ENCODE peak calls at places on chromosomes 16 and 17, in seven cellular contexts. One of them, this sample, is unnamed. For H3K27me3, the result is how much of the 10 kb centered on the place peaks cover.

GRCh38 chr17:67365762-67366192 is 600 bp downstream of the PSMD12 start:
- DNase-seq in prostate gland: no peak
- DNase-seq in stomach: no peak
- DNase-seq in testis: no peak
- DNase-seq in ovary: no peak
- DNase-seq in vagina: no peak
- DNase-seq in IMR-90: peak
- DNase-seq in this sample: no peak

GRCh38 chr16:67930678-67931211 is 917 bp downstream of the CTRL start:
- DNase-seq in prostate gland: no peak
- DNase-seq in stomach: no peak
- DNase-seq in testis: no peak
- DNase-seq in ovary: no peak
- DNase-seq in vagina: no peak
- DNase-seq in IMR-90: no peak
- DNase-seq in this sample: no peak

GRCh38 chr16:11280616-11281522 is at the start of gene PRM1:
- DNase-seq in prostate gland: no peak
- DNase-seq in stomach: no peak
- DNase-seq in testis: no peak
- DNase-seq in ovary: no peak
- DNase-seq in vagina: no peak
- DNase-seq in IMR-90: no peak
- DNase-seq in this sample: no peak

GRCh38 chr16:72858611-72859493 is 189.1 kb downstream of the ZFHX3 start:
- DNase-seq in prostate gland: no peak
- DNase-seq in stomach: no peak
- DNase-seq in testis: no peak
- DNase-seq in ovary: no peak
- DNase-seq in vagina: no peak
- DNase-seq in IMR-90: peak
- DNase-seq in this sample: no peak

GRCh38 chr17:57603978-57604377 is 141.1 kb downstream of the CCDC182 start:
- DNase-seq in prostate gland: peak
- DNase-seq in stomach: peak
- DNase-seq in testis: peak
- DNase-seq in ovary: no peak
- DNase-seq in vagina: no peak
- DNase-seq in IMR-90: no peak
- DNase-seq in this sample: peak

GRCh38 chr17:51434434-51435170 is 174.3 kb downstream of the UTP18 start:
- DNase-seq in prostate gland: no peak
- DNase-seq in stomach: no peak
- DNase-seq in testis: no peak
- DNase-seq in ovary: no peak
- DNase-seq in vagina: no peak
- DNase-seq in IMR-90: no peak
- DNase-seq in this sample: no peak

GRCh38 chr17:30188211-30188939 is 47.1 kb downstream of the SLC6A4 start:
- DNase-seq in prostate gland: no peak
- DNase-seq in stomach: no peak
- DNase-seq in testis: no peak
- DNase-seq in ovary: no peak
- DNase-seq in vagina: no peak
- DNase-seq in IMR-90: no peak
- DNase-seq in this sample: no peak

GRCh38 chr17:42387663-42388380 is 420 bp downstream of the STAT3 start:
- DNase-seq in prostate gland: peak
- DNase-seq in stomach: peak
- DNase-seq in testis: no peak
- DNase-seq in ovary: peak
- DNase-seq in vagina: no peak
- DNase-seq in IMR-90: no peak
- DNase-seq in this sample: peak

GRCh38 chr17:66959641-66960375 is 4.7 kb upstream of the CACNG4 start:
- DNase-seq in prostate gland: no peak
- DNase-seq in stomach: no peak
- DNase-seq in testis: no peak
- DNase-seq in ovary: no peak
- DNase-seq in vagina: no peak
- DNase-seq in IMR-90: no peak
- DNase-seq in this sample: no peak

GRCh38 chr16:4846503-4846900 is 586 bp downstream of the GLYR1 start:
- DNase-seq in prostate gland: peak
- DNase-seq in stomach: peak
- DNase-seq in testis: peak
- DNase-seq in ovary: peak
- DNase-seq in vagina: no peak
- DNase-seq in IMR-90: peak
- DNase-seq in this sample: peak

GRCh38 chr16:49491736-49492089 is 118.1 kb downstream of the C16orf78 start:
- DNase-seq in prostate gland: peak
- DNase-seq in stomach: no peak
- DNase-seq in testis: peak
- DNase-seq in ovary: peak
- DNase-seq in vagina: no peak
- DNase-seq in IMR-90: no peak
- DNase-seq in this sample: no peak

GRCh38 chr17:2926019-2926650 is 129.9 kb downstream of the RAP1GAP2 start:
- DNase-seq in prostate gland: no peak
- DNase-seq in stomach: no peak
- DNase-seq in testis: no peak
- DNase-seq in ovary: no peak
- DNase-seq in vagina: no peak
- DNase-seq in IMR-90: peak
- DNase-seq in this sample: no peak

GRCh38 chr16:46830417-46830901 is 521 bp downstream of the C16orf87 start:
- DNase-seq in prostate gland: peak
- DNase-seq in stomach: peak
- DNase-seq in testis: peak
- DNase-seq in ovary: peak
- DNase-seq in vagina: no peak
- DNase-seq in IMR-90: no peak
- DNase-seq in this sample: no peak

GRCh38 chr16:28504707-28505404 is 1.8 kb downstream of the IL27 start:
- DNase-seq in prostate gland: no peak
- DNase-seq in stomach: no peak
- DNase-seq in testis: no peak
- DNase-seq in ovary: no peak
- DNase-seq in vagina: no peak
- DNase-seq in IMR-90: no peak
- DNase-seq in this sample: no peak

GRCh38 chr17:15432807-15433547 is 34.4 kb downstream of the CDRT4 start:
- DNase-seq in prostate gland: no peak
- DNase-seq in stomach: no peak
- DNase-seq in testis: no peak
- DNase-seq in ovary: no peak
- DNase-seq in vagina: no peak
- DNase-seq in IMR-90: peak
- DNase-seq in this sample: no peak
- H3K27ac ChIP-seq in prostate gland: no peak
- H3K27ac ChIP-seq in stomach: peak
- H3K27ac ChIP-seq in testis: no peak
- H3K27ac ChIP-seq in ovary: no peak
- H3K27ac ChIP-seq in vagina: peak
- H3K27ac ChIP-seq in IMR-90: peak
- H3K27ac ChIP-seq in this sample: peak

GRCh38 chr16:1980770-1981087 is 540 bp downstream of the NOXO1 start:
- DNase-seq in prostate gland: no peak
- DNase-seq in stomach: no peak
- DNase-seq in testis: no peak
- DNase-seq in ovary: no peak
- DNase-seq in vagina: no peak
- DNase-seq in IMR-90: no peak
- DNase-seq in this sample: no peak

GRCh38 chr16:1981398-1981836 is at the start of gene NOXO1:
- DNase-seq in prostate gland: no peak
- DNase-seq in stomach: no peak
- DNase-seq in testis: no peak
- DNase-seq in ovary: no peak
- DNase-seq in vagina: no peak
- DNase-seq in IMR-90: no peak
- DNase-seq in this sample: no peak

GRCh38 chr16:1983053-1983543 is 895 bp upstream of the GFER start:
- DNase-seq in prostate gland: no peak
- DNase-seq in stomach: no peak
- DNase-seq in testis: no peak
- DNase-seq in ovary: no peak
- DNase-seq in vagina: no peak
- DNase-seq in IMR-90: no peak
- DNase-seq in this sample: no peak

GRCh38 chr16:1983544-1984346 is at the start of gene GFER:
- DNase-seq in prostate gland: peak
- DNase-seq in stomach: peak
- DNase-seq in testis: peak
- DNase-seq in ovary: peak
- DNase-seq in vagina: no peak
- DNase-seq in IMR-90: peak
- DNase-seq in this sample: peak

DNA sequence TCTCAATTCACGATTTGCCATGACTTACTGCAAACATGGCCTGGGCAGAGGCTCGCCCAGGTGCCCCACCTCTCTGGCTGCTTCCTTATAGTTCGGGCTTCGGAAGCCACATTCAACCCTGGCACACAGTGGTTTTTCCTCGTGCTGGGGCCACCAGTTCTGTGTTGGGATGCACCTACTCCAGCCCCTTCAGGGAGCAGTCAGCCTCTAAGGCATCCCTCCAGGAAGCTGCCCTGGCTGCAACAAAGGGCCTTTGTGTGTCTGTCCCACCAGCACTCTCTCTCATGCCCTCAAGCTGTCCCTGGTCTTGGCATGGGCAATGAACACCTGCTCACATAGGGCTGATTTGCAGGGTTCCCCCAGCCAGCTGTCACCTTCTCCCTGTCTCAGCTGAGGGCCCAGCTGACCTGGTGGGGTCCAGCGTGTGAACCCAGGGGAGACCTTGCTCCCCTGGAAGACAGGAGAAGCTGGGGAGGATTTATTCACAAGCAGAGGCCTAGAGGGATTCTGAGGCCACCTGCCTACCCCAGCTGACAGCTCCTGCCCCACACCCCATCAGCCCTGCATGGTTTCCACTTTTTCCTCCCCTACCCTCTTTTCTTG is 804 bp upstream of the NOXO1 start:
- DNase-seq in prostate gland: peak
- DNase-seq in stomach: no peak
- DNase-seq in testis: no peak
- DNase-seq in ovary: no peak
- DNase-seq in vagina: no peak
- DNase-seq in IMR-90: no peak
- DNase-seq in this sample: no peak
- TF ChIP-seq POLR2A in prostate gland: no peak
- TF ChIP-seq POLR2A in stomach: no peak
- TF ChIP-seq POLR2A in testis: no peak
- TF ChIP-seq POLR2A in ovary: no peak
- TF ChIP-seq POLR2A in vagina: no peak
- TF ChIP-seq POLR2A in IMR-90: no peak
- TF ChIP-seq POLR2A in this sample: no peak

GRCh38 chr17:73907601-73907910 is 263.3 kb upstream of the SDK2 start:
- DNase-seq in prostate gland: no peak
- DNase-seq in stomach: no peak
- DNase-seq in testis: no peak
- DNase-seq in ovary: no peak
- DNase-seq in vagina: no peak
- DNase-seq in IMR-90: no peak
- DNase-seq in this sample: no peak
- H3K27me3 ChIP-seq in prostate gland: under half
- H3K27me3 ChIP-seq in stomach: half or more
- H3K27me3 ChIP-seq in testis: under half
- H3K27me3 ChIP-seq in ovary: under half
- H3K27me3 ChIP-seq in vagina: under half
- H3K27me3 ChIP-seq in IMR-90: under half
- H3K27me3 ChIP-seq in this sample: under half

GRCh38 chr17:74972107-74972972 is at the start of gene HID1:
- DNase-seq in prostate gland: peak
- DNase-seq in stomach: peak
- DNase-seq in testis: peak
- DNase-seq in ovary: peak
- DNase-seq in vagina: no peak
- DNase-seq in IMR-90: no peak
- DNase-seq in this sample: peak
- H3K27ac ChIP-seq in prostate gland: peak
- H3K27ac ChIP-seq in stomach: peak
- H3K27ac ChIP-seq in testis: no peak
- H3K27ac ChIP-seq in ovary: no peak
- H3K27ac ChIP-seq in vagina: no peak
- H3K27ac ChIP-seq in IMR-90: no peak
- H3K27ac ChIP-seq in this sample: peak

GRCh38 chr17:7931709-7932482 is at the start of the genes CNTROB and TRAPPC1:
- DNase-seq in prostate gland: peak
- DNase-seq in stomach: peak
- DNase-seq in testis: peak
- DNase-seq in ovary: peak
- DNase-seq in vagina: peak
- DNase-seq in IMR-90: peak
- DNase-seq in this sample: peak
- TF ChIP-seq POLR2A in prostate gland: peak
- TF ChIP-seq POLR2A in stomach: no peak
- TF ChIP-seq POLR2A in testis: peak
- TF ChIP-seq POLR2A in ovary: peak
- TF ChIP-seq POLR2A in vagina: peak
- TF ChIP-seq POLR2A in IMR-90: peak
- TF ChIP-seq POLR2A in this sample: peak

DNA sequence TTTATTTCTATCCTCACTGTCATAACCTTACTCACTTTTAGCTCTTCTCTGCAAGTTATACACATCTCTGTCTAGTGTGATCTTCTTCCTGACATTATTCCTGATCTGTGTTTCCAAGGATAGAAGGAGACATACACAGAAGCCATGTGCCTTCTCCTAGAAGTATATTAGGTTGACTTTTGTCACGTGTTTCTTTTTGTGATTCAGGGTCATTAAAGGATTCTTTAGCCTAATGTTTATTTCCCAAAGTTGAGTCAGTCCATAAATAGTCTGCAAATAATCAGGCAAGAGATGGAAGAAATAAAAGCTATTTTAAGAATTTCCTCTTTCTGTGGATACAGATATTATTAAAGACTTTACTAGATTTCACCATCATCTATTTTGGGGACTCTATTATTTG is 214.1 kb upstream of the GOT2 start:
- DNase-seq in prostate gland: no peak
- DNase-seq in stomach: no peak
- DNase-seq in testis: no peak
- DNase-seq in ovary: no peak
- DNase-seq in vagina: no peak
- DNase-seq in IMR-90: no peak
- DNase-seq in this sample: no peak
- H3K27me3 ChIP-seq in prostate gland: under half
- H3K27me3 ChIP-seq in stomach: under half
- H3K27me3 ChIP-seq in testis: under half
- H3K27me3 ChIP-seq in ovary: under half
- H3K27me3 ChIP-seq in vagina: under half
- H3K27me3 ChIP-seq in IMR-90: under half
- H3K27me3 ChIP-seq in this sample: under half

GRCh38 chr17:73285916-73286862 is 24.5 kb upstream of the CPSF4L start:
- DNase-seq in prostate gland: no peak
- DNase-seq in stomach: no peak
- DNase-seq in testis: no peak
- DNase-seq in ovary: no peak
- DNase-seq in vagina: no peak
- DNase-seq in IMR-90: no peak
- DNase-seq in this sample: no peak
- H3K27ac ChIP-seq in prostate gland: peak
- H3K27ac ChIP-seq in stomach: peak
- H3K27ac ChIP-seq in testis: peak
- H3K27ac ChIP-seq in ovary: peak
- H3K27ac ChIP-seq in vagina: peak
- H3K27ac ChIP-seq in IMR-90: no peak
- H3K27ac ChIP-seq in this sample: no peak

This sample was measured in Peyer's patch.